ENCODE peak calls at places on chromosomes 3 and 15, in four cellular contexts. D is iPS-NIHi11; M is H9; J is CD8-positive, alpha-beta memory T cell. T is an unnamed sample.

GRCh38 chr15:57505949-57506391 is 85.7 kb upstream of the MYZAP start:
- DNase-seq in D (peak), M (no peak), J (no peak), T (no peak)

GRCh38 chr3:44729384-44729910 is at the start of gene ZNF501:
- DNase-seq in D (peak), M (peak), J (peak), T (peak)

GRCh38 chr3:53114412-53115074 is 15.7 kb downstream of the RFT1 start:
- DNase-seq in D (no peak), M (no peak), J (no peak), T (no peak)

GRCh38 chr15:48645558-48646330 is at the start of gene FBN1:
- DNase-seq in D (peak), M (peak), J (no peak), T (peak)

GRCh38 chr15:78340243-78341056 is at the start of gene CRABP1:
- DNase-seq in D (peak), M (peak), J (no peak), T (no peak)

GRCh38 chr15:40142428-40142827 is 18.4 kb upstream of the BUB1B start:
- DNase-seq in D (no peak), M (no peak), J (no peak), T (no peak)

GRCh38 chr3:157094751-157095480 is 65.0 kb downstream of the CCNL1 start:
- DNase-seq in D (no peak), M (no peak), J (no peak), T (no peak)

GRCh38 chr3:139016430-139017048 is 4.2 kb downstream of the PRR23B start:
- DNase-seq in D (no peak), M (no peak), J (no peak), T (no peak)

GRCh38 chr3:194871143-194871863 is 185.6 kb downstream of the FAM43A start:
- DNase-seq in D (peak), M (peak), J (no peak), T (peak)

GRCh38 chr3:57126244-57126643 is 38.9 kb downstream of the IL17RD start:
- DNase-seq in D (peak), M (peak), J (no peak), T (peak)

GRCh38 chr3:114506622-114507300 is 212.9 kb downstream of the TIGIT start:
- DNase-seq in D (no peak), M (no peak), J (no peak), T (no peak)

GRCh38 chr3:126555795-126556636 is 2.7 kb downstream of the C3orf22 start:
- DNase-seq in D (no peak), M (peak), J (no peak), T (no peak)

GRCh38 chr15:74377831-74378766 is 10.7 kb upstream of the CYP11A1 start:
- DNase-seq in D (no peak), M (peak), J (no peak), T (no peak)

GRCh38 chr3:104392327-104392726 is 974.4 kb upstream of the ALCAM start:
- DNase-seq in D (no peak), M (no peak), J (no peak), T (no peak)

GRCh38 chr3:27357665-27358258 is 11.4 kb downstream of the NEK10 start:
- DNase-seq in D (peak), M (peak), J (peak), T (peak)

GRCh38 chr3:38205472-38205805 is 40.1 kb downstream of the OXSR1 start:
- DNase-seq in D (no peak), M (no peak), J (no peak), T (no peak)

GRCh38 chr3:107813066-107813465 is 277.8 kb downstream of the CD47 start:
- DNase-seq in D (no peak), M (no peak), J (no peak), T (no peak)

GRCh38 chr3:134869153-134869726 is 74.2 kb downstream of the EPHB1 start:
- DNase-seq in D (no peak), M (no peak), J (no peak), T (peak)

GRCh38 chr15:39177561-39177960 is 403.3 kb upstream of the THBS1 start:
- DNase-seq in D (no peak), M (no peak), J (no peak), T (no peak)

GRCh38 chr15:74193305-74193718 is 9.3 kb downstream of the STRA6 start:
- DNase-seq in D (no peak), M (no peak), J (no peak), T (no peak)

GRCh38 chr15:34726407-34727100 is 28.2 kb downstream of the GJD2 start:
- DNase-seq in D (no peak), M (no peak), J (no peak), T (no peak)

GRCh38 chr3:195900426-195901355 is 7.7 kb downstream of the TNK2 start:
- DNase-seq in D (no peak), M (no peak), J (no peak), T (peak)

GRCh38 chr15:31867536-31868442 is 162.5 kb upstream of the CHRNA7 start:
- DNase-seq in D (peak), M (peak), J (peak), T (peak)

GRCh38 chr3:40618158-40618557 is 93.4 kb downstream of the ZNF621 start:
- DNase-seq in D (no peak), M (no peak), J (no peak), T (no peak)

GRCh38 chr3:49313902-49314676 is 25.8 kb downstream of the USP4 start:
- DNase-seq in D (no peak), M (no peak), J (no peak), T (no peak)

GRCh38 chr3:159804726-159805410 is 183.8 kb upstream of the IL12A start:
- DNase-seq in D (peak), M (peak), J (no peak), T (peak)

GRCh38 chr3:127851899-127852298 is 29.6 kb upstream of the MGLL start:
- DNase-seq in D (peak), M (peak), J (no peak), T (no peak)

GRCh38 chr3:190122198-190122771 is 1.6 kb upstream of the P3H2 start:
- DNase-seq in D (no peak), M (no peak), J (no peak), T (no peak)

GRCh38 chr3:28860307-28860706 is 420.6 kb upstream of the RBMS3 start:
- DNase-seq in D (no peak), M (no peak), J (no peak), T (peak)

GRCh38 chr3:45965281-45966052 is 22.2 kb downstream of the CXCR6 start:
- DNase-seq in D (no peak), M (no peak), J (peak), T (no peak)

GRCh38 chr3:138062626-138063025 is 52.7 kb downstream of the CLDN18 start:
- DNase-seq in D (no peak), M (no peak), J (no peak), T (no peak)

GRCh38 chr3:128416578-128417150 is 50.0 kb downstream of the DNAJB8 start:
- DNase-seq in D (peak), M (no peak), J (no peak), T (no peak)

T was measured in testis.